ENCODE peak calls at places on chromosomes 11 and 22, in four cellular contexts. H, I, W and V are unnamed samples.

GRCh38 chr11:118609380-118610219 is 2.2 kb downstream of the PHLDB1 start:
- DNase-seq in H (no peak), I (no peak), W (no peak), V (peak; percentile 22)

GRCh38 chr11:93143800-93144199 is 54.0 kb downstream of the SLC36A4 start:
- DNase-seq in H (peak; percentile 36), I (no peak), W (no peak), V (no peak)

GRCh38 chr22:30202531-30203006 is 44.0 kb downstream of the LIF start:
- DNase-seq in H (no peak), I (no peak), W (peak; percentile 77), V (peak; percentile 57)

GRCh38 chr11:128502736-128503135 is 84.6 kb downstream of the ETS1 start:
- DNase-seq in H (peak; percentile 96), I (peak; percentile 91), W (no peak), V (peak; percentile 89)

GRCh38 chr22:29307658-29308147 is 1.3 kb downstream of the GAS2L1 start:
- DNase-seq in H (no peak), I (no peak), W (no peak), V (no peak)

GRCh38 chr11:57375490-57375889 is 5.5 kb downstream of the PRG3 start:
- DNase-seq in H (no peak), I (no peak), W (no peak), V (no peak)

GRCh38 chr11:9205596-9205995 is 59.6 kb downstream of the DENND5A start:
- DNase-seq in H (no peak), I (no peak), W (no peak), V (no peak)

GRCh38 chr22:42073568-42074152 is 388 bp upstream of the PHETA2 start:
- DNase-seq in H (no peak), I (no peak), W (no peak), V (no peak)

GRCh38 chr22:39800790-39801540 is 92.6 kb downstream of the ENTHD1 start:
- DNase-seq in H (no peak), I (no peak), W (no peak), V (no peak)

GRCh38 chr11:65468874-65469333 is 29.9 kb upstream of the MALAT1 start:
- DNase-seq in H (peak; percentile 66), I (no peak), W (peak; percentile 94), V (no peak)

GRCh38 chr11:126438691-126439090 is 83.2 kb downstream of the ST3GAL4 start:
- DNase-seq in H (no peak), I (no peak), W (no peak), V (no peak)

GRCh38 chr22:25176175-25176574 is 23.5 kb upstream of the CRYBB3 start:
- DNase-seq in H (no peak), I (no peak), W (no peak), V (no peak)

GRCh38 chr22:46043816-46044717 is 67.1 kb upstream of the WNT7B start:
- DNase-seq in H (peak; percentile 35), I (no peak), W (peak; percentile 49), V (peak; percentile 36)

GRCh38 chr11:119709638-119710346 is 19.2 kb downstream of the NECTIN1 start:
- DNase-seq in H (peak; percentile 68), I (peak; percentile 70), W (no peak), V (peak; percentile 79)

GRCh38 chr11:124276081-124276480 is 19.9 kb downstream of the OR8G5 start:
- DNase-seq in H (peak; percentile 66), I (no peak), W (no peak), V (peak; percentile 84)

GRCh38 chr11:37544491-37544890 is 946.5 kb upstream of the RAG2 start:
- DNase-seq in H (no peak), I (no peak), W (no peak), V (no peak)

GRCh38 chr11:83694191-83694905 is 408.2 kb upstream of the CCDC90B start:
- DNase-seq in H (no peak), I (no peak), W (no peak), V (no peak)

GRCh38 chr11:5267033-5267563 is 2.6 kb downstream of the HBE1 start:
- DNase-seq in H (no peak), I (no peak), W (no peak), V (no peak)

GRCh38 chr22:36298118-36298517 is 45.2 kb downstream of the APOL1 start:
- DNase-seq in H (no peak), I (no peak), W (no peak), V (no peak)

GRCh38 chr11:27977031-27977430 is 130.9 kb downstream of the KIF18A start:
- DNase-seq in H (peak; percentile 41), I (peak; percentile 30), W (no peak), V (peak; percentile 7)

GRCh38 chr22:40323681-40324083 is 22.6 kb upstream of the ADSL start:
- DNase-seq in H (no peak), I (no peak), W (no peak), V (no peak)

GRCh38 chr11:61091373-61092279 is 10.7 kb upstream of the CD5 start:
- DNase-seq in H (peak; percentile 41), I (peak; percentile 31), W (no peak), V (peak; percentile 5)

GRCh38 chr22:30878516-30879365 is 89.8 kb downstream of the MORC2 start:
- DNase-seq in H (peak; percentile 12), I (no peak), W (no peak), V (no peak)

GRCh38 chr11:36736103-36736502 is 138.1 kb upstream of the RAG2 start:
- DNase-seq in H (no peak), I (no peak), W (no peak), V (no peak)

GRCh38 chr11:3823303-3823702 is 14.9 kb downstream of the PGAP2 start:
- DNase-seq in H (peak; percentile 84), I (peak; percentile 70), W (no peak), V (peak; percentile 76)

GRCh38 chr11:69396948-69397307 is 84.5 kb upstream of the LINC01488 start:
- DNase-seq in H (no peak), I (no peak), W (no peak), V (no peak)

GRCh38 chr11:2173150-2173693 is 1.6 kb upstream of the TH start:
- DNase-seq in H (peak; percentile 11), I (no peak), W (no peak), V (no peak)

GRCh38 chr22:39607093-39607492 is 36.5 kb downstream of the CACNA1I start:
- DNase-seq in H (peak; percentile 10), I (no peak), W (no peak), V (no peak)

GRCh38 chr11:72869845-72870244 is 55.6 kb downstream of the ATG16L2 start:
- DNase-seq in H (no peak), I (no peak), W (no peak), V (no peak)

GRCh38 chr11:60130496-60130895 is 42.0 kb downstream of the MS4A2 start:
- DNase-seq in H (peak; percentile 5), I (peak; percentile 31), W (peak; percentile 38), V (no peak)

GRCh38 chr11:70399681-70400112 is 1.4 kb downstream of the CTTN start:
- DNase-seq in H (peak; percentile 97), I (peak; percentile 96), W (peak; percentile 74), V (peak; percentile 97)

GRCh38 chr11:120551191-120551590 is 39.6 kb downstream of the GRIK4 start:
- DNase-seq in H (no peak), I (no peak), W (no peak), V (no peak)

GRCh38 chr11:123483058-123483457 is 53.0 kb downstream of the GRAMD1B start:
- DNase-seq in H (peak; percentile 16), I (peak; percentile 3), W (no peak), V (peak; percentile 23)

GRCh38 chr11:78318733-78319132 is 98.9 kb downstream of the GAB2 start:
- DNase-seq in H (no peak), I (no peak), W (no peak), V (no peak)

GRCh38 chr22:50118557-50119168 is 28.9 kb downstream of the MOV10L1 start:
- DNase-seq in H (peak; percentile 99), I (peak; percentile 99), W (peak; percentile 15), V (peak; percentile 91)

GRCh38 chr11:102139081-102139498 is 28.8 kb downstream of the YAP1 start:
- DNase-seq in H (peak; percentile 78), I (peak; percentile 74), W (no peak), V (peak; percentile 90)
- H3K4me3 ChIP-seq in H (no peak overlapping the region), I (no peak overlapping the region), W (no peak overlapping the region), V (no peak overlapping the region)

GRCh38 chr11:17722000-17722643 is 2.8 kb downstream of the MYOD1 start:
- DNase-seq in H (peak; percentile 34), I (no peak), W (no peak), V (peak; percentile 30)
- TF ChIP-seq CTCF in H (peak; percentile 64), I (peak; percentile 78), W (no peak), V (peak; percentile 74)

GRCh38 chr11:86803136-86803535 is 2.8 kb downstream of the PRSS23 start:
- DNase-seq in H (no peak), I (no peak), W (no peak), V (no peak)
- H3K4me3 ChIP-seq in H (no peak overlapping the region), I (peak overlapping the region; percentile 84), W (peak overlapping the region; percentile 79), V (peak overlapping the region; percentile 86)

GRCh38 chr22:22897947-22898346 is 10.3 kb downstream of the IGLL5 start:
- DNase-seq in H (no peak), I (no peak), W (no peak), V (no peak)
- TF ChIP-seq CTCF in H (no peak), I (no peak), W (no peak), V (no peak)

GRCh38 chr11:834371-835316 is 1.9 kb downstream of the CD151 start:
- DNase-seq in H (peak; percentile 38), I (no peak), W (peak; percentile 86), V (peak; percentile 69)
- H3K4me3 ChIP-seq in H (peak overlapping the region; percentile 30), I (peak overlapping the region; percentile 39), W (peak overlapping the region; percentile 86), V (peak overlapping the region; percentile 77)

DNA sequence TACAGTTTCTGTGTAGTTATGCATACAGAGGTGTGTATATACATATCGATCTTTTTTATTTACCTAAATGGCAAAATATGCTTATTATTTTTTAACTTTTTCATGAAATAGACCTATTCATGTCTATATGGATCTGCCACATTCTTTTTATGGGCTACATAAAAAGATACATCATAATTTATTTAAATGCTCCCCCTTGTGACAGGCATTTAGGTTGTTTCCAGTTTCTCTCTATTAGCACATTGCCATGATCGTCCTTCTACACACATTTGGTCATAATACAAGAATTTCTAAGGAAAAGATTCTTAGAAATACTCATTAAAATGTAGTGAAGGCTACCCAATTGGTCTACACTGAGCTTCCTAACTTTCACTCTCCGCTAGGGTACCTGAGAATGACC is 1067.4 kb downstream of the OPCML start:
- DNase-seq in H (no peak), I (no peak), W (no peak), V (no peak)
- TF ChIP-seq CTCF in H (no peak), I (peak; percentile 23), W (no peak), V (no peak)

GRCh38 chr11:33733978-33734377 is 2.2 kb downstream of the CD59 start:
- DNase-seq in H (no peak), I (no peak), W (no peak), V (no peak)
- H3K4me3 ChIP-seq in H (peak overlapping the region; percentile 86), I (peak overlapping the region; percentile 94), W (peak overlapping the region; percentile 93), V (peak overlapping the region; percentile 87)

DNA sequence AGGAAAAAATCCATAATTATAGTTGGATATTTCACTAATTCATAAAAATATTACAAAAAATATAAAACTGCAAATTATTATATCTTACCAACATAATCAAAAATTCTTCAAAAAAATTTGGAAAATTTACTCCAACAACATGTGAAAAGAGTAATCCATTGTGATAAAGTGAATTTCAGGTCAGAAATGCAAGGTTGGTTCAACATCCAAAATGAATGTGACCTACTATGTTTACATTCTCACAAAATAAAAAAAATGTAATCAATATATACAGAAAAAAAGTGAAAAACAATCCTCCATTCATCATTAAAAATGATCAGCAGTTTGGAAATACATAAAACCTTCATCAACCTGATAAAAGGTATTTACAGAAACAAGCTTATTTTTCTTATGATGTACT is 1252.2 kb downstream of the JRKL start:
- DNase-seq in H (no peak), I (no peak), W (no peak), V (no peak)
- TF ChIP-seq CTCF in H (no peak), I (no peak), W (no peak), V (no peak)